ENCODE peak calls at places on chromosomes 7 and 10, in seven cellular contexts. R, C, S, Q, O, D and X are unnamed samples.

GRCh38 chr10:16809074-16809718 is 8.0 kb downstream of the RSU1 start:
- DNase-seq in R (peak; percentile 49), C (peak; percentile 25), S (peak; percentile 58), Q (no peak), O (peak; percentile 61), D (no peak), X (peak; percentile 54)

GRCh38 chr7:24834150-24834798 is 77.0 kb upstream of the GSDME start:
- DNase-seq in R (no peak), C (no peak), S (no peak), Q (no peak), O (no peak), D (no peak), X (no peak)

GRCh38 chr10:110165867-110166266 is 41.5 kb upstream of the MXI1 start:
- DNase-seq in R (no peak), C (no peak), S (no peak), Q (peak; percentile 21), O (no peak), D (no peak), X (no peak)

GRCh38 chr7:157581740-157582139 is 244.9 kb downstream of the DNAJB6 start:
- DNase-seq in R (no peak), C (no peak), S (no peak), Q (no peak), O (no peak), D (peak; percentile 20), X (no peak)

GRCh38 chr10:58734116-58734515 is 221.4 kb downstream of the BICC1 start:
- DNase-seq in R (no peak), C (no peak), S (no peak), Q (no peak), O (peak; percentile 46), D (no peak), X (no peak)

GRCh38 chr10:64733980-64734379 is 1212.8 kb downstream of the REEP3 start:
- DNase-seq in R (peak; percentile 38), C (peak; percentile 86), S (no peak), Q (no peak), O (no peak), D (no peak), X (no peak)

GRCh38 chr10:32556996-32557395 is 111.1 kb downstream of the CCDC7 start:
- DNase-seq in R (no peak), C (no peak), S (no peak), Q (no peak), O (no peak), D (no peak), X (no peak)

GRCh38 chr7:140304071-140304799 is 94.1 kb downstream of the SLC37A3 start:
- DNase-seq in R (no peak), C (peak; percentile 22), S (no peak), Q (no peak), O (peak; percentile 46), D (no peak), X (peak; percentile 82)

GRCh38 chr10:28948045-28948444 is 270.7 kb downstream of the BAMBI start:
- DNase-seq in R (no peak), C (peak; percentile 57), S (no peak), Q (no peak), O (no peak), D (no peak), X (no peak)

GRCh38 chr7:154916381-154917213 is 86.3 kb downstream of the PAXIP1 start:
- DNase-seq in R (no peak), C (no peak), S (no peak), Q (no peak), O (no peak), D (no peak), X (no peak)

GRCh38 chr10:84994722-84995121 is 666.3 kb downstream of the CCSER2 start:
- DNase-seq in R (no peak), C (no peak), S (no peak), Q (no peak), O (no peak), D (no peak), X (no peak)

GRCh38 chr10:99522511-99523250 is 10.1 kb upstream of the NKX2-3 start:
- DNase-seq in R (no peak), C (no peak), S (no peak), Q (no peak), O (no peak), D (peak; percentile 43), X (no peak)

GRCh38 chr10:68348265-68348741 is 15.6 kb upstream of the PBLD start:
- DNase-seq in R (peak; percentile 55), C (peak; percentile 83), S (no peak), Q (no peak), O (peak; percentile 71), D (no peak), X (peak; percentile 26)

GRCh38 chr7:43465581-43466554 is 117.0 kb upstream of the STK17A start:
- DNase-seq in R (peak; percentile 52), C (peak; percentile 25), S (no peak), Q (no peak), O (peak; percentile 50), D (no peak), X (no peak)

GRCh38 chr7:134126937-134127848 is at the start of gene LRGUK:
- DNase-seq in R (peak; percentile 86), C (peak; percentile 68), S (peak; percentile 90), Q (peak; percentile 86), O (peak; percentile 93), D (peak; percentile 90), X (peak; percentile 81)

GRCh38 chr7:15686209-15686956 is at the start of gene MEOX2:
- DNase-seq in R (peak; percentile 47), C (no peak), S (peak; percentile 91), Q (peak; percentile 57), O (peak; percentile 66), D (peak; percentile 93), X (no peak)

GRCh38 chr10:125130886-125131285 is 29.5 kb downstream of the CTBP2 start:
- DNase-seq in R (no peak), C (no peak), S (no peak), Q (no peak), O (no peak), D (no peak), X (no peak)

GRCh38 chr7:24825931-24826661 is 68.8 kb upstream of the GSDME start:
- DNase-seq in R (peak; percentile 84), C (peak; percentile 94), S (no peak), Q (peak; percentile 36), O (peak; percentile 78), D (no peak), X (no peak)

GRCh38 chr7:979886-980571 is 3.0 kb upstream of the CYP2W1 start:
- DNase-seq in R (no peak), C (no peak), S (no peak), Q (no peak), O (no peak), D (no peak), X (no peak)

GRCh38 chr10:15901889-15902288 is 41.6 kb upstream of the MINDY3 start:
- DNase-seq in R (no peak), C (no peak), S (no peak), Q (no peak), O (no peak), D (no peak), X (no peak)

GRCh38 chr7:129438839-129439640 is 4.8 kb downstream of the STRIP2 start:
- DNase-seq in R (peak; percentile 37), C (peak; percentile 83), S (no peak), Q (no peak), O (peak; percentile 70), D (no peak), X (no peak)

GRCh38 chr7:115910541-115911164 is 119.9 kb downstream of the TFEC start:
- DNase-seq in R (peak; percentile 42), C (peak; percentile 53), S (no peak), Q (no peak), O (peak; percentile 41), D (no peak), X (no peak)

GRCh38 chr10:92126100-92126650 is 164.7 kb downstream of the CPEB3 start:
- DNase-seq in R (no peak), C (peak; percentile 68), S (no peak), Q (no peak), O (no peak), D (no peak), X (no peak)

GRCh38 chr7:14850039-14850438 is 52.5 kb downstream of the DGKB start:
- DNase-seq in R (no peak), C (peak; percentile 20), S (no peak), Q (no peak), O (peak; percentile 37), D (no peak), X (no peak)

GRCh38 chr7:69245646-69246045 is 352.6 kb upstream of the AUTS2 start:
- DNase-seq in R (no peak), C (no peak), S (no peak), Q (no peak), O (no peak), D (no peak), X (no peak)

GRCh38 chr10:71750124-71750841 is 23.0 kb downstream of the VSIR start:
- DNase-seq in R (no peak), C (no peak), S (no peak), Q (no peak), O (no peak), D (peak; percentile 65), X (no peak)
- H3K4me1 ChIP-seq in R (peaks cover 36% of the 10 kb centered on the region), C (no peaks in the 10 kb centered on the region), S (peaks cover 93% of the 10 kb centered on the region), Q (peaks cover 48% of the 10 kb centered on the region), O (no peaks in the 10 kb centered on the region), D (peaks cover 38% of the 10 kb centered on the region), X (peaks cover 100% of the 10 kb centered on the region)

DNA sequence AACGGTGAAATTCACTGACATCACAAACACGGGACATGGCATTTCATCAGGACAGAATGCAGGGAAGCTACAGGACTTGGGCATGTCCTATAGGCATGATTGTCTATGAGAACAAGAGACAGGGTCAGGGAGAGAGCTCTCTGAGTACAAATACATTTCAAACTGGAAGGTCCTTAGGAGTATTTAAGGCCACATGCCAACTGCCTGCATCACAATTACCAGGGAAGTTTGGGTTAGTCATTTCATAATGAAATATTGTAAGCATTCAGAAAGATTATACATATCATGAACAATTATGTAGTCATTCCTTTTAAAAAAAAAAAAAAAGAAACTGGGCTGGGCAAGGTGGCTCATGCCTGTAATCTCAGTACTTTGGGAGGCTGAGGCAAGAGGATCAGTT is 71.3 kb downstream of the CREB3L2 start:
- DNase-seq in R (no peak), C (peak; percentile 88), S (no peak), Q (no peak), O (peak; percentile 94), D (no peak), X (no peak)
- H3K27ac ChIP-seq in R (no peak overlapping the region), C (peak overlapping the region; percentile 84), S (no peak overlapping the region), Q (no peak overlapping the region), O (peak overlapping the region; percentile 84), D (no peak overlapping the region), X (no peak overlapping the region)

GRCh38 chr10:62038609-62039190 is 137.2 kb downstream of the ARID5B start:
- DNase-seq in R (peak; percentile 83), C (peak; percentile 100), S (peak; percentile 86), Q (peak; percentile 79), O (peak; percentile 88), D (peak; percentile 75), X (peak; percentile 90)
- H3K4me3 ChIP-seq in R (no peak overlapping the region), C (peak overlapping the region; percentile 46), S (peak overlapping the region; percentile 46), Q (no peak overlapping the region), O (peak overlapping the region; percentile 50), D (peak overlapping the region; percentile 35), X (peak overlapping the region; percentile 72)

GRCh38 chr7:138992052-138992531 is 10.9 kb upstream of the KIAA1549 start:
- DNase-seq in R (no peak), C (no peak), S (no peak), Q (no peak), O (peak; percentile 94), D (no peak), X (no peak)

GRCh38 chr7:138982204-138982623 is 1.0 kb upstream of the KIAA1549 start:
- DNase-seq in R (peak; percentile 41), C (no peak), S (no peak), Q (no peak), O (peak; percentile 69), D (no peak), X (no peak)

DNA sequence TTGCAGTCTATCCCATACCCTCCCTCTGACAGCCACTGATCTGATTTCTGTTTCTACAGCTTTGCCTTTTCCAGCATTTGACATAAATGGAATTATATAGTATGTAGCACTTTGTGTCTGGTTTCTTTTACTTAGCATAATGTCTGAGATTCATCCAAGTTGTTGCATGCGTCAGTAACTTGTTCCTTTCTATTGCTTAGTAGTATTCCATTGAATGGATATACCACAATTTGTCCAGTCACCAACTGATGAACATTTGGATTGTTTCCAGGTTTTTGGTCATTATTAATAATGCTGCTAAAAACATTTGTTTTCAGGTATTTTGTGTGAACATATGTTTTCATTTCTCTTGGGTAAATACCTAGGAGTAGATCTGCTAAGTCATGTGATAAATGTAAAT is 6.5 kb upstream of the KIAA1549 start:
- DNase-seq in R (no peak), C (no peak), S (no peak), Q (no peak), O (peak; percentile 19), D (no peak), X (no peak)
- H3K4me1 ChIP-seq in R (no peaks in the 10 kb centered on the region), C (no peaks in the 10 kb centered on the region), S (no peaks in the 10 kb centered on the region), Q (no peaks in the 10 kb centered on the region), O (peaks cover 24% of the 10 kb centered on the region), D (no peaks in the 10 kb centered on the region), X (no peaks in the 10 kb centered on the region)